ENCODE peak calls at places on chromosome 3, in six cellular contexts. L is H7; F is activated CD8-positive, alpha-beta memory T cell treated with anti-CD3 and anti-CD28 coated beads, Interleukin-2, amount 10 ng/mL, durations not matched to agents 7 days and 5 days; O is HuH-7.5; H is hepatic stellate cell; E is epithelial cell of proximal tubule. J is an unnamed sample.

GRCh38 chr3:195119461-195120198 is 151.3 kb downstream of the XXYLT1 start:
- DNase-seq in L (peak; percentile 87), F (no peak), O (no peak), H (no peak), E (no peak), J (no peak)

GRCh38 chr3:183330881-183331280 is 77.8 kb downstream of the B3GNT5 start:
- DNase-seq in L (peak; percentile 51), F (no peak), O (no peak), H (no peak), E (no peak), J (no peak)

GRCh38 chr3:179373938-179374337 is 26.4 kb downstream of the MFN1 start:
- DNase-seq in L (no peak), F (no peak), O (no peak), H (no peak), E (no peak), J (no peak)

GRCh38 chr3:188807002-188807401 is 364.8 kb upstream of the TPRG1 start:
- DNase-seq in L (no peak), F (no peak), O (no peak), H (no peak), E (no peak), J (no peak)

GRCh38 chr3:124745092-124745491 is 14.8 kb downstream of the UMPS start:
- DNase-seq in L (no peak), F (no peak), O (no peak), H (no peak), E (no peak), J (no peak)

GRCh38 chr3:152662157-152662556 is 172.8 kb upstream of the P2RY1 start:
- DNase-seq in L (no peak), F (no peak), O (no peak), H (no peak), E (no peak), J (no peak)

GRCh38 chr3:12934431-12934830 is 93.1 kb upstream of the RPL32 start:
- DNase-seq in L (no peak), F (no peak), O (no peak), H (peak; percentile 82), E (no peak), J (no peak)

GRCh38 chr3:41846850-41847249 is 115.1 kb downstream of the ULK4 start:
- DNase-seq in L (no peak), F (no peak), O (no peak), H (no peak), E (no peak), J (no peak)

GRCh38 chr3:71512000-71512399 is 71.5 kb downstream of the FOXP1 start:
- DNase-seq in L (peak; percentile 66), F (peak; percentile 48), O (no peak), H (no peak), E (no peak), J (no peak)

GRCh38 chr3:35624698-35625097 is 14.6 kb upstream of the ARPP21 start:
- DNase-seq in L (no peak), F (no peak), O (no peak), H (no peak), E (no peak), J (no peak)

GRCh38 chr3:183583331-183584245 is 28.1 kb upstream of the KLHL6 start:
- DNase-seq in L (no peak), F (no peak), O (no peak), H (no peak), E (no peak), J (no peak)

J was measured in esophagus muscularis mucosa.